ENCODE peak calls at places on chromosomes 4 and X, in four cellular contexts. H is ovary, L is upper lobe of right lung, E is mammary epithelial cell. F is an unnamed sample.

GRCh38 chr4:116531870-116532269 is 553.5 kb downstream of the TRAM1L1 start:
- DNase-seq in H (no peak), E (no peak), L (no peak), F (no peak)

GRCh38 chr4:164828945-164829344 is 48.0 kb upstream of the APELA start:
- DNase-seq in L (no peak), H (no peak), E (no peak), F (no peak)

GRCh38 chrX:120603707-120604358 is at the start of gene MCTS1:
- DNase-seq in E (peak), L (peak), H (peak), F (peak)

GRCh38 chrX:26925088-26925487 is 538.1 kb downstream of the PPP4R3C start:
- DNase-seq in H (no peak), E (peak), L (no peak), F (no peak)

GRCh38 chr4:102642571-102643298 is 118.0 kb downstream of the MANBA start:
- DNase-seq in H (no peak), E (no peak), L (no peak), F (no peak)

GRCh38 chr4:6689506-6689960 is 4.1 kb upstream of the S100P start:
- DNase-seq in E (no peak), H (no peak), L (no peak), F (peak)

GRCh38 chr4:3041192-3042142 is 32.9 kb downstream of the HTT-AS start:
- DNase-seq in H (peak), L (peak), E (peak), F (peak)

GRCh38 chrX:429266-429825 is 42.6 kb upstream of the PPP2R3B start:
- DNase-seq in E (no peak), H (no peak), L (no peak), F (no peak)

GRCh38 chr4:77104405-77105292 is 28.9 kb upstream of the CCNI start:
- DNase-seq in H (peak), L (peak), E (peak), F (peak)

GRCh38 chr4:59676389-59676788 is 1523.7 kb upstream of the ADGRL3 start:
- DNase-seq in H (no peak), E (no peak), L (no peak), F (no peak)

GRCh38 chr4:17613761-17614415 is 553 bp upstream of the MED28 start:
- DNase-seq in E (peak), H (peak), L (no peak), F (peak)

GRCh38 chrX:8960809-8961413 is 73.0 kb downstream of the FAM9B start:
- DNase-seq in E (no peak), H (no peak), L (no peak), F (no peak)

GRCh38 chr4:26839534-26839951 is 21.1 kb upstream of the STIM2 start:
- DNase-seq in L (no peak), H (no peak), E (peak), F (no peak)

GRCh38 chr4:181962321-181962720 is 280.9 kb upstream of the TENM3 start:
- DNase-seq in H (no peak), E (no peak), L (no peak), F (no peak)

GRCh38 chr4:82721819-82722423 is 76.7 kb downstream of the SCD5 start:
- DNase-seq in E (no peak), L (no peak), H (no peak), F (peak)

GRCh38 chr4:106502106-106502699 is 133.6 kb upstream of the GIMD1 start:
- DNase-seq in H (peak), E (peak), L (peak), F (peak)

GRCh38 chrX:17032351-17032750 is 85.9 kb downstream of the REPS2 start:
- DNase-seq in E (peak), L (no peak), H (peak), F (no peak)

GRCh38 chr4:174357321-174357720 is 73.6 kb downstream of the CEP44 start:
- DNase-seq in E (no peak), H (no peak), L (no peak), F (no peak)

GRCh38 chrX:126141014-126141413 is 25.1 kb downstream of the DCAF12L2 start:
- DNase-seq in E (no peak), H (no peak), L (no peak), F (no peak)

GRCh38 chrX:66635360-66635759 is 3.5 kb downstream of the EDA2R start:
- DNase-seq in L (no peak), H (no peak), E (peak), F (peak)

GRCh38 chrX:134733595-134733994 is 75.3 kb upstream of the PLAC1 start:
- DNase-seq in L (no peak), H (no peak), E (no peak), F (no peak)

GRCh38 chr4:25182941-25183340 is 22.7 kb upstream of the SEPSECS start:
- DNase-seq in H (no peak), E (no peak), L (no peak), F (no peak)

GRCh38 chrX:5646818-5647217 is 581.8 kb downstream of the NLGN4X start:
- DNase-seq in E (no peak), L (no peak), H (no peak), F (no peak)

GRCh38 chr4:134154097-134154496 is 47.5 kb downstream of the PABPC4L start:
- DNase-seq in H (no peak), L (no peak), E (no peak), F (no peak)

GRCh38 chr4:140126261-140126660 is 27.7 kb downstream of the MAML3 start:
- DNase-seq in H (no peak), L (no peak), E (no peak), F (no peak)

GRCh38 chr4:106746451-106746850 is 289.7 kb downstream of the DKK2 start:
- DNase-seq in L (no peak), E (peak), H (no peak), F (no peak)

GRCh38 chrX:149825424-149825823 is 43.7 kb downstream of the MAGEA9 start:
- DNase-seq in L (no peak), E (no peak), H (no peak), F (peak)

GRCh38 chr4:107719211-107719926 is 665 bp downstream of the PAPSS1 start:
- DNase-seq in L (no peak), H (no peak), E (peak), F (peak)

GRCh38 chr4:126957555-126958440 is 675.0 kb upstream of the INTU start:
- DNase-seq in L (no peak), E (peak), H (no peak), F (no peak)

GRCh38 chrX:154401045-154401799 is 3.0 kb downstream of the RPL10 start:
- DNase-seq in L (no peak), H (no peak), E (no peak), F (no peak)

GRCh38 chr4:88857588-88857987 is 160.0 kb upstream of the NAP1L5 start:
- DNase-seq in L (no peak), E (peak), H (no peak), F (no peak)

GRCh38 chr4:11843927-11844326 is 415.2 kb upstream of the HS3ST1 start:
- DNase-seq in H (no peak), L (no peak), E (no peak), F (no peak)

GRCh38 chr4:37389967-37390580 is 145.5 kb downstream of the NWD2 start:
- DNase-seq in E (peak), H (no peak), L (no peak), F (peak)

GRCh38 chr4:177519481-177520270 is 77.4 kb upstream of the AGA start:
- DNase-seq in L (no peak), E (no peak), H (no peak), F (no peak)

GRCh38 chr4:145565328-145565727 is 53.9 kb upstream of the MMAA start:
- DNase-seq in H (no peak), E (no peak), L (no peak), F (no peak)

GRCh38 chrX:16745659-16746058 is 26.2 kb downstream of the SYAP1 start:
- DNase-seq in L (no peak), E (no peak), H (no peak), F (no peak)

GRCh38 chr4:7780751-7781348 is 158.8 kb downstream of the AFAP1 start:
- DNase-seq in L (no peak), H (no peak), E (no peak), F (no peak)
- H3K4me3 ChIP-seq in L (no peak), H (no peak), E (no peak), F (no peak)

DNA sequence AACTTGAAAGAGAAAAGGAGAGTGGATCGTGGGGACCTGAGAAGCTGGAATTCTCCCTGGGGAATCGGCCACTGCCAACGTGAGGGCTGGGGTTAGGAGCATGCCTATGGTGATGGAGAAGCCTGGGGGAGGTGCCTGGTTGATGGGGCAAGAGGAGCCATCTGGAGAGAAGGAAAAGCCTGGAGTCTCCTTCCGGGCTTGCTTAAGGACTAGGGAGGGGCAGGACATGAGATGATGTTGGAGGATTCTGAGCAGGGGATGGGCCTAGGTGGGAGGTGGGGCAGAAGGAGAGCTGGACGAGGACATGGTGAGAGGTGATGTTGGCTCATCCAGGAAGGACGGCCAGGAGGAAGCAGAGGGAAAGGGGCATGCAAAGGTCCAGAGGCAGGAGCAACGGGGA is 35.0 kb upstream of the GYG2 start:
- DNase-seq in L (no peak), H (no peak), E (no peak), F (no peak)
- H3K27ac ChIP-seq in L (no peak), H (no peak), E (no peak), F (no peak)

GRCh38 chr4:148737071-148737470 is 294.9 kb upstream of the NR3C2 start:
- DNase-seq in H (no peak), E (no peak), L (no peak), F (peak)
- H3K4me3 ChIP-seq in H (no peak), E (no peak), L (no peak), F (no peak)

GRCh38 chr4:75919914-75920313 is 17.7 kb upstream of the PPEF2 start:
- DNase-seq in L (no peak), E (no peak), H (no peak), F (no peak)
- H3K27ac ChIP-seq in L (no peak), E (no peak), H (no peak), F (no peak)